ENCODE peak calls at places on chromosomes 16 and 17, in nine cellular contexts. S, Q, E, Y, J, O, A, Z and R are unnamed samples. For H3K4me1 and H3K36me3, the result is how much of the 10 kb centered on the place peaks cover.

GRCh38 chr17:15456972-15457722 is 10.3 kb downstream of the CDRT4 start:
- DNase-seq in Q (peak), J (peak), O (peak), S (no peak), A (peak), E (peak), Y (peak), Z (no peak), R (no peak)

GRCh38 chr17:9498490-9498889 is 77.1 kb downstream of the STX8 start:
- DNase-seq in A (no peak), Z (no peak), Q (no peak), Y (no peak), O (no peak), J (no peak), S (no peak), E (no peak), R (no peak)

GRCh38 chr16:10126686-10127085 is 55.5 kb downstream of the GRIN2A start:
- DNase-seq in S (no peak), Y (peak), A (no peak), Z (no peak), E (no peak), Q (peak), O (peak), J (no peak), R (no peak)

GRCh38 chr17:51487947-51488346 is 227.6 kb downstream of the UTP18 start:
- DNase-seq in S (no peak), J (no peak), A (no peak), Z (no peak), E (no peak), Y (no peak), O (peak), Q (no peak), R (no peak)

GRCh38 chr17:62193297-62193696 is 128.2 kb upstream of the MED13 start:
- DNase-seq in E (no peak), A (no peak), O (no peak), Y (no peak), J (no peak), S (no peak), Q (no peak), Z (no peak), R (no peak)

GRCh38 chr16:13307255-13307654 is 405.9 kb downstream of the SHISA9 start:
- DNase-seq in Q (peak), O (peak), Z (no peak), E (no peak), S (no peak), J (no peak), Y (no peak), A (no peak), R (no peak)

GRCh38 chr16:26027060-26027459 is 335.3 kb downstream of the HS3ST4 start:
- DNase-seq in O (no peak), S (no peak), A (no peak), J (no peak), Q (no peak), Z (no peak), Y (no peak), E (no peak), R (no peak)

GRCh38 chr17:9021985-9022552 is 759 bp downstream of the NTN1 start:
- DNase-seq in Y (peak), S (no peak), O (peak), Z (no peak), E (peak), Q (peak), A (no peak), J (peak), R (peak)

GRCh38 chr16:78996806-78997205 is 603.7 kb downstream of the MAF start:
- DNase-seq in J (no peak), Z (no peak), S (no peak), A (no peak), O (no peak), Q (no peak), E (no peak), Y (no peak), R (no peak)

GRCh38 chr16:54588026-54588425 is 301.4 kb upstream of the IRX3 start:
- DNase-seq in Y (no peak), Z (no peak), J (no peak), O (no peak), E (no peak), S (no peak), Q (no peak), A (no peak), R (peak)

GRCh38 chr16:78310990-78311561 is 211.6 kb downstream of the WWOX start:
- DNase-seq in O (no peak), J (no peak), S (no peak), Z (no peak), A (no peak), Y (peak), E (no peak), Q (no peak), R (no peak)

GRCh38 chr16:72073831-72074230 is 10.8 kb downstream of the HPR start:
- DNase-seq in Q (no peak), S (no peak), Y (no peak), E (peak), Z (no peak), J (no peak), O (no peak), A (no peak), R (no peak)

GRCh38 chr17:48177816-48178215 is 70.2 kb downstream of the SNX11 start:
- DNase-seq in Z (no peak), Y (no peak), O (no peak), E (no peak), A (no peak), S (no peak), J (no peak), Q (no peak), R (no peak)

GRCh38 chr17:48178327-48178726 is 70.8 kb downstream of the SNX11 start:
- DNase-seq in S (no peak), Z (no peak), J (no peak), Q (no peak), O (no peak), Y (no peak), A (no peak), E (no peak), R (no peak)

GRCh38 chr17:48181653-48182052 is 74.1 kb downstream of the SNX11 start:
- DNase-seq in Q (no peak), S (peak), J (no peak), A (no peak), O (peak), Z (no peak), E (no peak), Y (peak), R (peak)

GRCh38 chr17:48179071-48179945 is 71.7 kb downstream of the SNX11 start:
- DNase-seq in A (no peak), E (no peak), O (no peak), J (no peak), Y (no peak), Z (no peak), S (no peak), Q (no peak), R (no peak)

DNA sequence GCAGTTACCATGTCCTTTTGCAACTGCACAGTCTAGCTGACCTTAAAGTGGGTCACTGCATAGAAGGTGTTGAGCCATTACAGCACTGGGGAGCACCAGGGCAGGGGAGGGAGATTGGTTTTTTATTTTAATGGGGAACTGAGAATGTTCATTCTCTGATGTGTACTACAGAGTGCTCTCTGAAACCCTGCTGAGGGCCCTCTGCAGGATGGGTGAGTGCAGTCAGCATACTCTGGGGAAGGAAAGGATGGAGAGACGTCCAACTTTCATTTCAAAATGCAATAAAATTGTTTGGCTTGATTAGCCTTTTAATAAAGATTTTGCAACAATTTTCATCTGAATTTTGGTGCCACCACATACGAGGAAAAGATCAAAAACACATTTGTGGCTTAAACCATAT is 73.3 kb downstream of the SNX11 start:
- DNase-seq in Y (no peak), A (no peak), Q (no peak), Z (no peak), J (no peak), O (no peak), E (no peak), S (no peak), R (no peak)
- H3K4me1 ChIP-seq in Y (under half), A (under half), Q (under half), Z (under half), J (under half), O (under half), E (under half), S (under half), R (under half)

DNA sequence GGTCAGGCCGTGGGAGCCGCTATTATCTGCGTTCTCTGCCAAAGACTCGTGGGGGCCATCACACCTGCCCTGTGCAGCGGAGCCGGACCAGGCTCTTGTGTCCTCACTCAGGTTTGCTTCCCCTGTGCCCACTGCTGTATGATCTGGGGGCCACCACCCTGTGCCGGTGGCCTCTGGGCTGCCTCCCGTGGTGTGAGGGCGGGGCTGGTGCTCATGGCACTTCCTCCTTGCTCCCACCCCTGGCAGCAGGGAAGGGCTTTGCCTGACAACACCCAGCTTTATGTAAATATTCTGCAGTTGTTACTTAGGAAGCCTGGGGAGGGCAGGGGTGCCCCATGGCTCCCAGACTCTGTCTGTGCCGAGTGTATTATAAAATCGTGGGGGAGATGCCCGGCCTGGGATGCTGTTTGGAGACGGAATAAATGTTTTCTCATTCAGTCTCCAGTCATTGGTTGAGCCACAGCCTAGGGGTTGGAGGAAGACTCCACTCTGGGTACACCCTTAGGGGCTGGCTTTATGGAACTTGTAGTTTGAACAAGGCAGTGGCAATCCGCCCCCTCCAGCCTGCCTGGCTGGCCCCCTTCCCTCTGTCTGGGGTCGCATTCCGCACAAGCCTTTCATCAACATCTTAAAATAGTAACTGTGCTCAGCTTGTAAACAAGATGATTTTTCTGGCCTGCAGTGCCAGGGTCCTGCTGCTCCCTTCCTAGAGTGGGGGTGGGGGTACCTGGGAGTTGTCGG is 4.1 kb downstream of the SYNGR2 start:
- DNase-seq in Y (peak), Z (peak), J (no peak), A (no peak), E (no peak), Q (peak), S (peak), O (no peak), R (peak)
- H3K4me3 ChIP-seq in Y (no peak), Z (peak), J (no peak), A (no peak), E (no peak), Q (no peak), S (peak), O (no peak), R (no peak)

DNA sequence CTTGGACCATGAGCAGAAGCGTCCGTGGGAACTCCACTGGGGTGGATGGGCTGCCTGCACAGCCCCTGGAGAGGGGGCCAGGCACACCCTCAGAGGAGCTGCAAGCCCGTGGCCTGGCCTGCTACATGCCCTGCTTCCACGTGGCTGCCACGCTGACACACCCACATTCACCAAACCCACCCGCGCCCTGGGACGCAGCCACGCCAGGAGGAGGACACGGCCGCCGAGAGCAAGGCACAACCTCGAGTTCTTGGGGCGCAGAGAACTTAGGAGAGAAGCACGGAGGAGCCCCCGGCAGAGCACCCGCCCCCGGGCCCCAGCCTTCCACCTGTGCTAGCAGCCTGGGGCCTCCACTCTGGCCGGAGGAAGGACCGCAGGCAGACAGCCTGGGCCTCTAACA is 18.8 kb downstream of the CASKIN1 start:
- DNase-seq in J (no peak), A (no peak), S (no peak), Z (no peak), Y (no peak), Q (no peak), O (no peak), E (no peak), R (no peak)
- H3K36me3 ChIP-seq in J (under half), A (under half), S (under half), Z (half or more), Y (under half), Q (under half), O (under half), E (under half), R (under half)

GRCh38 chr17:73231841-73232586 is 29.7 kb downstream of the CPSF4L start:
- DNase-seq in O (peak), Y (peak), A (peak), J (peak), Q (peak), Z (peak), E (peak), S (peak), R (peak)
- H3K4me1 ChIP-seq in O (under half), Y (under half), A (half or more), J (under half), Q (under half), Z (half or more), E (half or more), S (under half), R (half or more)

GRCh38 chr17:44069974-44070454 is 521 bp upstream of the G6PC3 start:
- DNase-seq in J (no peak), O (peak), Z (no peak), E (no peak), Q (peak), A (no peak), S (no peak), Y (no peak), R (no peak)
- H3K4me3 ChIP-seq in J (peak), O (peak), Z (peak), E (no peak), Q (peak), A (peak), S (peak), Y (peak), R (no peak)

GRCh38 chr17:64507418-64507766 is 615 bp downstream of the CEP95 start:
- DNase-seq in A (no peak), Z (no peak), J (peak), S (peak), Y (peak), E (no peak), O (peak), Q (peak), R (no peak)
- H3K36me3 ChIP-seq in A (under half), Z (half or more), J (under half), S (under half), Y (under half), E (under half), O (under half), Q (half or more), R (under half)

DNA sequence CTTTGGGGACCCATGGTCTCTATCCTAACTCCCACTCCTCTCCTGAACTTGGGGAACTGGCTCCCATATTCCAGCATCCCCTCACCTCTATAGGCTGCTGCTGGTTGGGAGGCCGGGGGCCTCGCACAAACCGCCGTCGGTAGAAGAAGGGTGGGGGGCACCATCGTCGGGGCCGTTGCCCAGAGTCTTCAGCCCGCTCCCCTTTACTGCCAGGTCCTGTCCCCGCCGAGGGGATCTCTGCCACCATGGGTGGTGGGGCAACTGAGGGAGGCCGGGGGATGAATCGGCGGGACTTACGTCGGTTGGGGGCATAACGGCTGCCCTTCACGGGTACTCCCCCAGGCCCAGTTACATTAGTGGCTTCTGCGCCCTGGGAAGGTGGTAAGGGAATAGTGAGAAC is 4.3 kb downstream of the YBX2 start:
- DNase-seq in J (no peak), Z (no peak), S (no peak), Y (no peak), E (no peak), A (no peak), O (no peak), Q (no peak), R (no peak)
- H3K4me1 ChIP-seq in J (under half), Z (under half), S (under half), Y (under half), E (under half), A (under half), O (under half), Q (under half), R (under half)

DNA sequence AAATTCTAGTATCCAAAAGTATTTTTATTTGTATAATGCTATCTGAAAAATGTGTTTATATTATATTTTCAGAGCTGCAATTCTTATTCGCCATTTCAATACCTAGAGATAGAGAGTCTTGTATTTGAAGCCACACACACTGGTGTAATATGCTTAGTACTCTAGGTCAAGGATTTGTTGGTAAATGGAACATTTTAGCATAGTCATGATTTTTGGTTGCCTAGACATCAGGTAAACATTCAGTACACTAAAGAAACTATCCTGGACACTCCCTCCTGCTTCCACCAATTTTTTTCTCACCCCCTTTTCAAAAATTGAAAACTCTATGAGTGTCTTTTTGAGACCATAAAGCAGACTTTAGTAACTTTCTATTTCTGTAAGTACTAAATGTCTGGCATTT is 20.8 kb downstream of the ABHD15 start:
- DNase-seq in S (no peak), A (no peak), Q (peak), Y (no peak), E (no peak), J (no peak), Z (no peak), O (peak), R (no peak)
- H3K4me3 ChIP-seq in S (no peak), A (no peak), Q (no peak), Y (no peak), E (no peak), J (no peak), Z (no peak), O (no peak), R (no peak)